ENCODE peak calls at places on chromosomes 12 and 14, in four cellular contexts. One of them, this sample, is unnamed.

GRCh38 chr14:23299558-23299957 is 3.1 kb downstream of the PPP1R3E start:
- DNase-seq in A549: peak; percentile 35
- DNase-seq in ovary: no peak
- DNase-seq in tibial nerve: no peak
- DNase-seq in this sample: no peak

GRCh38 chr14:92646952-92647461 is 101.4 kb downstream of the LGMN start:
- DNase-seq in A549: no peak
- DNase-seq in ovary: no peak
- DNase-seq in tibial nerve: no peak
- DNase-seq in this sample: peak; percentile 46

GRCh38 chr14:42884100-42884499 is 1277.4 kb downstream of the LRFN5 start:
- DNase-seq in A549: no peak
- DNase-seq in ovary: no peak
- DNase-seq in tibial nerve: no peak
- DNase-seq in this sample: no peak

GRCh38 chr12:31736472-31736871 is 7.7 kb upstream of the AMN1 start:
- DNase-seq in A549: no peak
- DNase-seq in ovary: no peak
- DNase-seq in tibial nerve: no peak
- DNase-seq in this sample: no peak

GRCh38 chr14:45610303-45610702 is 357.3 kb upstream of the MIS18BP1 start:
- DNase-seq in A549: no peak
- DNase-seq in ovary: no peak
- DNase-seq in tibial nerve: no peak
- DNase-seq in this sample: no peak

GRCh38 chr12:103505371-103506236 is 9.8 kb upstream of the C12orf42 start:
- DNase-seq in A549: no peak
- DNase-seq in ovary: no peak
- DNase-seq in tibial nerve: no peak
- DNase-seq in this sample: no peak

GRCh38 chr14:32012571-32012970 is 64.5 kb upstream of the ARHGAP5 start:
- DNase-seq in A549: no peak
- DNase-seq in ovary: no peak
- DNase-seq in tibial nerve: no peak
- DNase-seq in this sample: no peak

GRCh38 chr12:126784328-126784921 is 1482.5 kb upstream of the TMEM132C start:
- DNase-seq in A549: peak; percentile 8
- DNase-seq in ovary: no peak
- DNase-seq in tibial nerve: no peak
- DNase-seq in this sample: peak; percentile 30

GRCh38 chr14:36254020-36254614 is 66.3 kb downstream of the MBIP start:
- DNase-seq in A549: no peak
- DNase-seq in ovary: no peak
- DNase-seq in tibial nerve: no peak
- DNase-seq in this sample: no peak

GRCh38 chr12:10283028-10283427 is 24.6 kb upstream of the KLRD1 start:
- DNase-seq in A549: no peak
- DNase-seq in ovary: no peak
- DNase-seq in tibial nerve: no peak
- DNase-seq in this sample: no peak

GRCh38 chr14:100285021-100285912 is 21.0 kb downstream of the SLC25A29 start:
- DNase-seq in A549: peak; percentile 81
- DNase-seq in ovary: peak; percentile 72
- DNase-seq in tibial nerve: peak; percentile 16
- DNase-seq in this sample: peak; percentile 77

DNA sequence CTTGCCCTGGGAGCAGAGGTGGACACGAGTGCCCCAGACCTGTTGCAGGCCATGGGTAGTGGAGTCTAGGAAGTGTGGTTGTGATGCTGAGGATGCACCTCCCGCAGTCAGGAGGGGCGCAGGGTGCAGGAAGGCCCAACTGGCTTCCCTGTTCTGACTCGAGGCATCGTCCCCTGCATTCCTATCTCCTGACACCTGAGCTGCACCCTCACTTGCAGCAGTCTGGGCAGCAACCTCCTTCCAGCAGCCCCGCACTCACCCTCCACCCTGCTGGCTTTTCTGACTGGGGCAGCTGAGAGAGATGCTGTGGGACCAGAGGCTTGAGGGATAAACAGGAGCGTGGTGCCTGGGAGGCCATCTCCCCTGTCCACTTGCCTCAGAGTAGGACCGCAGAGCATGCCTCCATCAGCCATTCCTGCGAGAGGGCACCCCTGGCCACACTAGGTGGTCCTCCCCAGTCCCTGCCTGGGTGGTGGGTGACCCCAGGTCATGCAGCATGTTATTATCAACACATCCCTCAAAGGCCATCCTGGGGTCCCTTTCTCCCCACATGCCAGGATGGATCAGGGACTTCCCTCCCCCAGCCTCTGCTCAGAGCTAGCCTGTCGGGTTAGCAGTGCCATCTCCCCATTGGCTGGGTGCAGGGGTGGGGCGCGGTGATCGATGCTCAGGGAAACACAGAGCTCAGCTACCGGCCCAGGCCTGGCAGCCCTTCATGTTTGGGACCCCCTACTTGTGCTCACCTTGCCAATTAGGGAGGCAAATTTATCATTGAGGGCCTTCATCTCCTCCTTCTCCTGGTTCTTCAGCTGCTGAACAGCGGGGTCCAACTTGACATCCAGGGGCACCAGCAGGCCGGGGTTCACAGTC is 719 bp downstream of the KRT80 start:
- DNase-seq in A549: peak; percentile 82
- DNase-seq in ovary: no peak
- DNase-seq in tibial nerve: no peak
- DNase-seq in this sample: no peak
- H3K4me1 ChIP-seq in A549: peaks cover 88% of the 10 kb centered on the region
- H3K4me1 ChIP-seq in ovary: peaks cover 24% of the 10 kb centered on the region
- H3K4me1 ChIP-seq in tibial nerve: peaks cover 6% of the 10 kb centered on the region
- H3K4me1 ChIP-seq in this sample: peaks cover 18% of the 10 kb centered on the region

DNA sequence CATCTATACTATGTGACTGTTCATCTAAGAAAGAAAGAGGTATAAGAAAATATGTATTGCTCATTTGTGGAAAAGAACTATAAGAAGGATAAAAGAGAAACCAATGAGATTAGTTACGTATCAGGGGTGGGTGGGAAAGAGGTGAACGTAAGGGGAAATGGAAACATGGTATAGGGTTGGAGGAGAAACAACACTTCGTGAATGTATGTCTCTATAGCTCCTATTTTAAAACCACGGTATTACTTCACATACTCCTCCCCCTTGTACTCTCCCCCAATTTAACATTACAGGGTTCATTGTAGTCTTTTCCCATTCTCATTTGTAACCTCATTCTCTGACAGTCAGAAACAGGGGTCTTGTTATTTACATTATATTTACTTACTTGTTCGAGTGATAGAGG is 120.4 kb downstream of the FOXG1 start:
- DNase-seq in A549: no peak
- DNase-seq in ovary: no peak
- DNase-seq in tibial nerve: no peak
- DNase-seq in this sample: no peak
- H3K27ac ChIP-seq in A549: no peak overlapping the region
- H3K27ac ChIP-seq in ovary: no peak overlapping the region
- H3K27ac ChIP-seq in tibial nerve: no peak overlapping the region
- H3K27ac ChIP-seq in this sample: no peak overlapping the region

GRCh38 chr14:63735720-63736119 is 7.9 kb upstream of the SGPP1 start:
- DNase-seq in A549: no peak
- DNase-seq in ovary: no peak
- DNase-seq in tibial nerve: no peak
- DNase-seq in this sample: no peak

GRCh38 chr14:63737582-63738006 is 9.7 kb upstream of the SGPP1 start:
- DNase-seq in A549: no peak
- DNase-seq in ovary: no peak
- DNase-seq in tibial nerve: no peak
- DNase-seq in this sample: no peak
- TF ChIP-seq EP300 in A549: no peak
- TF ChIP-seq EP300 in ovary: no peak
- TF ChIP-seq EP300 in tibial nerve: no peak
- TF ChIP-seq EP300 in this sample: no peak

DNA sequence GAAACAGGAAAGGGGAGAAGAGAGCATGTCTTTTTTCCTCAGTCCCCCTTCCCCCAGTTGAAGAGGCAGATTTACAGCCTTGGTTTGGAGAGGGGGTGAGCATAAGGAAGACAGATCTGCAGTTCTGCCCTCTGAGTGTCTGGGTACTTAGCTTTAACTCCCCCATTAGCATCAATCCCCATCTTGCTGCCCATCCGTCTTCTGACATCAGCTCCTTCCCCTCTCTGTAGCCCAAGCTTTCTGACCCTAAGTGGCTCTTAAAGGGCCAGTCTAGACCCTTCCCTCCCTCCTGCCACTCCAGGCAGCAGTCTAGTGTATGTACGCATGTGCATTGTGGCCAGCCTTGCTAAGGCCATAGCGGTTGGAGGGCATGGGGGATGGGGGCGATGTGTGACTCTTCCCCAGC is 7.3 kb downstream of the GPR84 start:
- DNase-seq in A549: no peak
- DNase-seq in ovary: no peak
- DNase-seq in tibial nerve: no peak
- DNase-seq in this sample: no peak
- H3K4me1 ChIP-seq in A549: peaks cover 40% of the 10 kb centered on the region
- H3K4me1 ChIP-seq in ovary: peaks cover 14% of the 10 kb centered on the region
- H3K4me1 ChIP-seq in tibial nerve: peaks cover 31% of the 10 kb centered on the region
- H3K4me1 ChIP-seq in this sample: peaks cover 60% of the 10 kb centered on the region

DNA sequence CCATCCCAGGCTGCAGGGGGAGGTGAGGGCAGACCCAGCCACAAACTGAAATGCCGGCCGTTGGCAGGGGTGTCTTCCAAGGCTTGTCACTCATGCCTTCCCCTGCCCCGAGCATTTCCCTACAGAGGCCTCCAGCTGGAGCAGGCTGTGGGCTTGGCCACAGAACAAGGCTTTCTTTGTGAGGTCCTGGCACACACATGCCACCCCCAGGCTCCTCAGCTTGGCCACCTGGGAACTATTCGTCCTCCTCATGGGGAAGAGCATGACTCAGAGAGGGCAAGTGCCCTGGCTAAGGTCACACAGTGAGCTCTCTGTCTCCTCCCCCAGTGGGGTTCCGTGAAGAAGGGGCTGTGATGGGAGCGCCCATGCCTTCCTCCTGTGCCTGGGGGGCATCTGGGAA is 21.7 kb downstream of the ABCB9 start:
- DNase-seq in A549: no peak
- DNase-seq in ovary: no peak
- DNase-seq in tibial nerve: no peak
- DNase-seq in this sample: peak; percentile 36
- H3K27ac ChIP-seq in A549: peak overlapping the region; percentile 76
- H3K27ac ChIP-seq in ovary: no peak overlapping the region
- H3K27ac ChIP-seq in tibial nerve: peak overlapping the region; percentile 3
- H3K27ac ChIP-seq in this sample: no peak overlapping the region

DNA sequence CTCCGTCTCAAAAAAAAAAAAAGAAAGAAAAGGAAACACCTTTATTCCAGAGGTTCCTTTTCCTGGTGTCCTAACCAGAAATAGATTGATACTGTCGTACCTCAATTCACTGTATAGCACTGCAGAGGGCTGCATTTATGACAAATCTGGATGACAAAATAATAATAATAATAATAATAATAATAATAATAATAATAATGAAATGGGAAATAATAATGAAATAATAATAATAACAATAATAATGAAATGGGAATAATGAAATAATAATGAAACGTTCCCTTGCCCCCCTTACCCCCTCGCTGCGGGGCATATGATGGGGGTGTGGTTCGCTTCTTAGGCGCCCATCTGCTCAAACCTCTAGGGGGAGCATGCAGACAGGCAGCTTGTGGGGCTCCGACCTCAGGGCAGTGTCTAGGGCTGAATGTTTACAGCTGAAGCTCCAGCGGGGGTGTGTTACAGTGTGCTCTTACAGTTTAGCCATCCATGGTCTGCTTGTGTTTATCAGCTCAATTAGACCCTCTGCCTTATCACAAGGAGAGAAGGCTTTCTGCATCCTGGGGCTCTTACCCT is 1088.3 kb upstream of the SEL1L start:
- DNase-seq in A549: no peak
- DNase-seq in ovary: no peak
- DNase-seq in tibial nerve: no peak
- DNase-seq in this sample: no peak
- TF ChIP-seq EP300 in A549: no peak
- TF ChIP-seq EP300 in ovary: no peak
- TF ChIP-seq EP300 in tibial nerve: no peak
- TF ChIP-seq EP300 in this sample: no peak

GRCh38 chr12:79548525-79548924 is 142.2 kb downstream of the PAWR start:
- DNase-seq in A549: no peak
- DNase-seq in ovary: no peak
- DNase-seq in tibial nerve: no peak
- DNase-seq in this sample: no peak
- H3K4me1 ChIP-seq in A549: peaks cover 54% of the 10 kb centered on the region
- H3K4me1 ChIP-seq in ovary: peaks cover 12% of the 10 kb centered on the region
- H3K4me1 ChIP-seq in tibial nerve: peaks cover 6% of the 10 kb centered on the region
- H3K4me1 ChIP-seq in this sample: peaks cover 4% of the 10 kb centered on the region

DNA sequence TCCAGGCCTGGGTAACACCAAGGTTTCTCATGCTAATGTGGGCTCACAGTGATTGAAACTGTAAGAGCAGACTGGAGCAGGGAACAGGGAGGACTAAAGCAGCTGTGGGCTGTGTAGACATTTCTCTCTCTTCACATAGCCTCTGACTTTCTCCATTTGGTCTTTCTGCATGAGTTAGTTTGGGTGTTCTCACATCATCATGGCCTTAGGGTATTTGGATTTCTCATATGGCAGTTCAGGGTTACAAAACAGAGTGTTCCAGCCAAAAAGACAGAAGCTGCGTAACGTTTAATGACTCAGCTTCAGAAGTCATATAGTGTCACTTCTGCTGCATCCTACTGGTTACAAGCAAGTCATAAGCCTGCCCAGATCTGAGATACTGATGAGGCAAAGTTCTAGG is 52.0 kb upstream of the OSBPL8 start:
- DNase-seq in A549: no peak
- DNase-seq in ovary: no peak
- DNase-seq in tibial nerve: no peak
- DNase-seq in this sample: no peak
- H3K27ac ChIP-seq in A549: peak overlapping the region; percentile 36
- H3K27ac ChIP-seq in ovary: no peak overlapping the region
- H3K27ac ChIP-seq in tibial nerve: no peak overlapping the region
- H3K27ac ChIP-seq in this sample: no peak overlapping the region

GRCh38 chr12:52032797-52033505 is 18.3 kb upstream of the NR4A1 start:
- DNase-seq in A549: peak; percentile 97
- DNase-seq in ovary: peak; percentile 98
- DNase-seq in tibial nerve: peak; percentile 93
- DNase-seq in this sample: peak; percentile 98
- TF ChIP-seq EP300 in A549: no peak
- TF ChIP-seq EP300 in ovary: peak; percentile 69
- TF ChIP-seq EP300 in tibial nerve: peak; percentile 96
- TF ChIP-seq EP300 in this sample: peak; percentile 41

This sample was measured in transverse colon.